ENCODE peak calls at places on chromosomes 11 and 22, in six cellular contexts. C is K562, R is fibroblast of lung, W is body of pancreas, S is pancreas, K is brain microvascular endothelial cell. B is an unnamed sample.
A peak's percentile ranks its signal among the peaks of the same experiment; 100 is the strongest.

GRCh38 chr11:72816404-72816990 is 2.3 kb downstream of the ATG16L2 start:
- DNase-seq in C (no peak), R (no peak), W (no peak), S (no peak), K (no peak), B (no peak)

GRCh38 chr11:10307411-10308207 is 2.7 kb downstream of the ADM start:
- DNase-seq in C (peak; percentile 83), R (peak; percentile 92), W (peak; percentile 83), S (peak; percentile 84), K (peak; percentile 82), B (peak; percentile 71)

GRCh38 chr11:13008625-13009475 is at the start of gene RASSF10:
- DNase-seq in C (no peak), R (no peak), W (peak; percentile 44), S (peak; percentile 44), K (no peak), B (no peak)

GRCh38 chr11:119367661-119368120 is 13.8 kb downstream of the USP2 start:
- DNase-seq in C (no peak), R (no peak), W (no peak), S (no peak), K (no peak), B (no peak)

GRCh38 chr11:5931061-5931460 is 11.0 kb upstream of the OR56A3 start:
- DNase-seq in C (no peak), R (no peak), W (no peak), S (no peak), K (no peak), B (no peak)

GRCh38 chr11:117976445-117976844 is 9.7 kb upstream of the IL10RA start:
- DNase-seq in C (no peak), R (no peak), W (no peak), S (no peak), K (no peak), B (no peak)

GRCh38 chr11:47552086-47552580 is 799 bp downstream of the CELF1 start:
- DNase-seq in C (no peak), R (peak; percentile 58), W (peak; percentile 19), S (no peak), K (peak; percentile 19), B (no peak)

GRCh38 chr11:10696797-10697620 is 3.5 kb upstream of the IRAG1 start:
- DNase-seq in C (no peak), R (no peak), W (no peak), S (no peak), K (no peak), B (no peak)

GRCh38 chr22:38485783-38486182 is 17.9 kb downstream of the KDELR3 start:
- DNase-seq in C (no peak), R (no peak), W (no peak), S (no peak), K (no peak), B (no peak)

GRCh38 chr11:59172345-59173079 is 580 bp downstream of the DTX4 start:
- DNase-seq in C (peak; percentile 37), R (no peak), W (peak; percentile 22), S (peak; percentile 51), K (no peak), B (no peak)

GRCh38 chr11:64831411-64831891 is 13.0 kb downstream of the CDC42BPG start:
- DNase-seq in C (no peak), R (no peak), W (no peak), S (no peak), K (no peak), B (no peak)

GRCh38 chr11:134759855-134760254 is 347.8 kb upstream of the B3GAT1 start:
- DNase-seq in C (no peak), R (no peak), W (no peak), S (no peak), K (no peak), B (no peak)

GRCh38 chr11:119062779-119063178 is 4.8 kb upstream of the VPS11 start:
- DNase-seq in C (peak; percentile 14), R (peak; percentile 73), W (peak; percentile 78), S (peak; percentile 70), K (peak; percentile 51), B (no peak)

GRCh38 chr11:95891423-95892177 is 32.3 kb downstream of the MTMR2 start:
- DNase-seq in C (no peak), R (peak; percentile 46), W (no peak), S (no peak), K (peak; percentile 64), B (no peak)

GRCh38 chr11:103659138-103659734 is 377.2 kb upstream of the DDI1 start:
- DNase-seq in C (no peak), R (no peak), W (no peak), S (no peak), K (no peak), B (no peak)

GRCh38 chr11:19849107-19849789 is 136.6 kb downstream of the NAV2 start:
- DNase-seq in C (no peak), R (peak; percentile 54), W (peak; percentile 87), S (peak; percentile 70), K (no peak), B (no peak)

GRCh38 chr11:35681181-35681767 is 18.7 kb downstream of the TRIM44 start:
- DNase-seq in C (no peak), R (no peak), W (no peak), S (no peak), K (no peak), B (no peak)

GRCh38 chr11:61567286-61568061 is 13.4 kb downstream of the SYT7 start:
- DNase-seq in C (peak; percentile 95), R (peak; percentile 89), W (peak; percentile 71), S (peak; percentile 82), K (peak; percentile 59), B (no peak)

GRCh38 chr22:49810363-49811013 is 17.2 kb downstream of the BRD1 start:
- DNase-seq in C (no peak), R (no peak), W (no peak), S (no peak), K (no peak), B (no peak)

GRCh38 chr11:94325681-94326080 is 21.3 kb downstream of the IZUMO1R start:
- DNase-seq in C (peak; percentile 64), R (no peak), W (no peak), S (peak; percentile 26), K (peak; percentile 14), B (no peak)

GRCh38 chr22:30609260-30610185 is 2.5 kb downstream of the TCN2 start:
- DNase-seq in C (peak; percentile 83), R (peak; percentile 88), W (peak; percentile 34), S (no peak), K (peak; percentile 80), B (no peak)

GRCh38 chr11:22832315-22833041 is 2.9 kb upstream of the SVIP start:
- DNase-seq in C (peak; percentile 32), R (no peak), W (no peak), S (no peak), K (peak; percentile 59), B (no peak)

GRCh38 chr11:47057374-47057773 is 119.3 kb downstream of the ARFGAP2 start:
- DNase-seq in C (no peak), R (no peak), W (no peak), S (no peak), K (peak; percentile 14), B (no peak)

GRCh38 chr11:111944139-111944538 is 7.0 kb downstream of the DIXDC1 start:
- DNase-seq in C (no peak), R (peak; percentile 67), W (no peak), S (no peak), K (peak; percentile 83), B (no peak)

GRCh38 chr11:104661481-104661880 is 236.8 kb downstream of the CASP12 start:
- DNase-seq in C (no peak), R (no peak), W (no peak), S (no peak), K (no peak), B (no peak)

GRCh38 chr22:23223566-23224317 is 43.4 kb downstream of the BCR start:
- DNase-seq in C (no peak), R (no peak), W (no peak), S (no peak), K (no peak), B (no peak)

GRCh38 chr22:44628856-44629255 is 73.1 kb upstream of the PRR5 start:
- DNase-seq in C (no peak), R (no peak), W (no peak), S (no peak), K (no peak), B (peak; percentile 33)
- H3K27ac ChIP-seq in C (no peak overlapping the region), R (no peak overlapping the region), W (no peak overlapping the region), S (no peak overlapping the region), K (no peak overlapping the region), B (no peak overlapping the region)

DNA sequence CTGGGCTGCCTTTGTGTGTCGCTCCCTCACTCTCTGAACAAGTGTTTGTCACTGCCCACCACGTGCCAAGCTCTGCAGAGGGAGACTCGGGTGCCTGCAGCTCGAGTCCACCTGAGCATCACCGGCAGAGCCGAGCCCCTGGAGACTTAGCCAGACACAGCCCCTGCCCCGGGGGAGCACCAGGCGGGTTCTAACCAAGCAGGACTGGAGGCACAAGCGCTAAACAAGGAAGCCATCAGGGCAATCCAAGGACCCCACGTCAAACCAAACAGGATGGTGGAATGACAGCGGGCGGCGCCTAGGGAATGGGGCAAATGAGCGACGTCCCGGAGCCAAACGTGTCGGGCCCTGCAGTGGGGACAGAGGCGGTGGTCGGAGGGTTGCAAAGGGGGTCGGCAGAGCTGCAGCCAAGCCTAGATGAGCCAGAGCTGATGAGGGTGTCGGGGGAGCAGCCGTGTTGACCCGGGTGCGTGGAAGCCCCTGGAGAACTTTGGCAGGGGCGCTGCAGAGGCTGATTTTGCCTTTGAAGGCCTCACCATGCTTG is 2.0 kb upstream of the GRAMD4 start:
- DNase-seq in C (no peak), R (no peak), W (no peak), S (no peak), K (no peak), B (no peak)
- H3K4me3 ChIP-seq in C (no peak overlapping the region), R (no peak overlapping the region), W (no peak overlapping the region), S (no peak overlapping the region), K (no peak overlapping the region), B (no peak overlapping the region)

GRCh38 chr22:45280583-45280972 is 4.2 kb upstream of the UPK3A start:
- DNase-seq in C (no peak), R (no peak), W (no peak), S (no peak), K (no peak), B (no peak)
- TF ChIP-seq CTCF in C (no peak), R (no peak), W (no peak), S (no peak), K (no peak), B (no peak)

GRCh38 chr22:43001271-43002197 is 13.4 kb downstream of the PACSIN2 start:
- DNase-seq in C (no peak), R (peak; percentile 51), W (no peak), S (no peak), K (peak; percentile 49), B (no peak)

GRCh38 chr22:43004362-43005035 is 10.4 kb downstream of the PACSIN2 start:
- DNase-seq in C (no peak), R (peak; percentile 68), W (no peak), S (no peak), K (no peak), B (no peak)

GRCh38 chr22:43000441-43001175 is 14.3 kb downstream of the PACSIN2 start:
- DNase-seq in C (no peak), R (peak; percentile 37), W (no peak), S (no peak), K (no peak), B (peak; percentile 67)

GRCh38 chr22:43005106-43005505 is 9.8 kb downstream of the PACSIN2 start:
- DNase-seq in C (no peak), R (no peak), W (no peak), S (no peak), K (no peak), B (no peak)

GRCh38 chr22:43002198-43002577 is 12.8 kb downstream of the PACSIN2 start:
- DNase-seq in C (no peak), R (peak; percentile 58), W (no peak), S (no peak), K (peak; percentile 58), B (no peak)
- H3K27ac ChIP-seq in C (no peak overlapping the region), R (peak overlapping the region; percentile 82), W (peak overlapping the region; percentile 52), S (peak overlapping the region; percentile 46), K (peak overlapping the region; percentile 71), B (peak overlapping the region; percentile 88)

GRCh38 chr11:7579226-7579825 is 65.5 kb downstream of the PPFIBP2 start:
- DNase-seq in C (no peak), R (peak; percentile 45), W (no peak), S (no peak), K (no peak), B (no peak)
- H3K4me3 ChIP-seq in C (no peak overlapping the region), R (no peak overlapping the region), W (no peak overlapping the region), S (no peak overlapping the region), K (no peak overlapping the region), B (no peak overlapping the region)

B was measured in dorsolateral prefrontal cortex.